ENCODE peak calls at places on chromosome 11, in eight cellular contexts. D is tibial artery; C is CD8-positive, alpha-beta T cell; R is adrenal gland; B is lung; V is left ventricle myocardium inferior; S is breast epithelium; P is HL-60. H is an unnamed sample.

GRCh38 chr11:48123934-48124755 is 92.5 kb upstream of the OR4B1 start:
- DNase-seq in D (no peak), C (no peak), R (no peak), B (no peak), V (no peak), S (no peak), P (no peak), H (no peak)

GRCh38 chr11:107430525-107430924 is 27.1 kb downstream of the CWF19L2 start:
- DNase-seq in D (no peak), C (no peak), R (no peak), B (no peak), V (no peak), S (no peak), P (no peak), H (no peak)

GRCh38 chr11:104588975-104589374 is 309.3 kb downstream of the CASP12 start:
- DNase-seq in D (no peak), C (no peak), R (no peak), B (no peak), V (no peak), S (no peak), P (no peak), H (no peak)

GRCh38 chr11:103091024-103091423 is 936 bp downstream of the DCUN1D5 start:
- DNase-seq in D (no peak), C (no peak), R (no peak), B (no peak), V (no peak), S (no peak), P (no peak), H (no peak)

GRCh38 chr11:46391578-46392420 is at the start of gene CHRM4:
- DNase-seq in D (peak; percentile 62), C (no peak), R (no peak), B (no peak), V (no peak), S (no peak), P (no peak), H (peak; percentile 60)

GRCh38 chr11:103870821-103871309 is 165.6 kb upstream of the DDI1 start:
- DNase-seq in D (peak; percentile 89), C (no peak), R (peak; percentile 58), B (peak; percentile 30), V (peak; percentile 48), S (no peak), P (no peak), H (no peak)

GRCh38 chr11:87780068-87780413 is 395.2 kb downstream of the RAB38 start:
- DNase-seq in D (no peak), C (no peak), R (no peak), B (no peak), V (no peak), S (no peak), P (no peak), H (no peak)

GRCh38 chr11:86230196-86230813 is 14.2 kb upstream of the EED start:
- DNase-seq in D (no peak), C (no peak), R (no peak), B (no peak), V (no peak), S (no peak), P (no peak), H (no peak)

GRCh38 chr11:44010789-44011251 is 37.0 kb upstream of the ACCSL start:
- DNase-seq in D (peak; percentile 66), C (no peak), R (no peak), B (no peak), V (no peak), S (no peak), P (no peak), H (no peak)

GRCh38 chr11:14905104-14906033 is 13.3 kb upstream of the CYP2R1 start:
- DNase-seq in D (peak; percentile 71), C (peak; percentile 66), R (peak; percentile 41), B (peak; percentile 53), V (peak; percentile 27), S (no peak), P (no peak), H (peak; percentile 74)

GRCh38 chr11:112797072-112797471 is 164.1 kb upstream of the NCAM1 start:
- DNase-seq in D (peak; percentile 19), C (no peak), R (no peak), B (no peak), V (no peak), S (no peak), P (no peak), H (peak; percentile 18)

GRCh38 chr11:16669799-16670415 is 68.5 kb upstream of the C11orf58 start:
- DNase-seq in D (no peak), C (no peak), R (no peak), B (no peak), V (no peak), S (no peak), P (no peak), H (no peak)

GRCh38 chr11:74701351-74701750 is 29.9 kb downstream of the CHRDL2 start:
- DNase-seq in D (no peak), C (no peak), R (no peak), B (no peak), V (no peak), S (no peak), P (no peak), H (no peak)
- TF ChIP-seq CTCF in D (no peak), C (no peak), R (no peak), B (no peak), V (no peak), S (no peak), P (peak; percentile 4), H (no peak)

GRCh38 chr11:22807391-22807790 is 22.2 kb downstream of the SVIP start:
- DNase-seq in D (no peak), C (no peak), R (no peak), B (no peak), V (no peak), S (no peak), P (no peak), H (no peak)
- H3K27ac ChIP-seq in D (no peak overlapping the region), C (no peak overlapping the region), R (no peak overlapping the region), B (no peak overlapping the region), V (peak overlapping the region; percentile 60), S (no peak overlapping the region), P (no peak overlapping the region), H (no peak overlapping the region)

DNA sequence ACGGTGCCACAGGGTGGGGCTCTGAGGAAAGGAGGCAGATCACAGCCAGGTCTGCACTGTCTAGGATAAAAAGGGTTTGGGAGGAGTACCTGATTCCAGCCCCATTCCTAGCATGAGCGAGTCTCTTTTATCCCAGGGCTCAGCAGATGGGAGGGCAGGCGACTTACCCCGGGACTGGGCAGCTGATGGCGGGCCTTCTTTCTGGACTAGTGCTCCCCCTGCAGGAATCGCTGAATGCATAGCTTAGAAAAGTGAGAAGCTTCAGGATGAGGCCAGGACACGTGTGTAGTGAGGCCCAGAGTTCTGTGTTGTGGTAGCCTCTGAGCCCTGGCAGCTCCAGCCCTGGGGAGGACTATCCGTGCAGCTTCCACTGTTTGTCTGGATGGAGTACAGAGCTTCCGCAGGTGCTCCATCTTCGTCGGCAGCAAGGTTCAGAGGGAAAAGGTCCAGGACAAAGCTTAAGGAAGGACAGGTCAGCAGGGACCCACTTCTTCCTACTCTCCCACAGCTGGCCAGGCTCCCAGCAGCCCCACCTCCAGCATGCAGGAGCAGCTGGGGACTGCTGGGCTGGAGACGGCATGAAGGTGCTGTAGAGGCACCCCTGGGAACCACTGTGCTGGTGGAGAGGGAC is 30.4 kb downstream of the COMMD9 start:
- DNase-seq in D (peak; percentile 73), C (no peak), R (peak; percentile 74), B (peak; percentile 56), V (peak; percentile 32), S (no peak), P (no peak), H (no peak)
- TF ChIP-seq CTCF in D (peak; percentile 53), C (no peak), R (peak; percentile 42), B (no peak), V (peak; percentile 66), S (peak; percentile 43), P (peak; percentile 53), H (peak; percentile 40)

GRCh38 chr11:122804796-122805195 is 33.5 kb upstream of the CRTAM start:
- DNase-seq in D (no peak), C (no peak), R (no peak), B (no peak), V (no peak), S (no peak), P (no peak), H (no peak)

GRCh38 chr11:122803306-122803705 is 35.0 kb upstream of the CRTAM start:
- DNase-seq in D (no peak), C (no peak), R (no peak), B (no peak), V (no peak), S (peak; percentile 22), P (no peak), H (no peak)

GRCh38 chr11:122802876-122803275 is 35.4 kb upstream of the CRTAM start:
- DNase-seq in D (no peak), C (no peak), R (no peak), B (no peak), V (no peak), S (no peak), P (no peak), H (no peak)

GRCh38 chr11:122803716-122804115 is 34.6 kb upstream of the CRTAM start:
- DNase-seq in D (no peak), C (no peak), R (no peak), B (no peak), V (no peak), S (no peak), P (no peak), H (no peak)

DNA sequence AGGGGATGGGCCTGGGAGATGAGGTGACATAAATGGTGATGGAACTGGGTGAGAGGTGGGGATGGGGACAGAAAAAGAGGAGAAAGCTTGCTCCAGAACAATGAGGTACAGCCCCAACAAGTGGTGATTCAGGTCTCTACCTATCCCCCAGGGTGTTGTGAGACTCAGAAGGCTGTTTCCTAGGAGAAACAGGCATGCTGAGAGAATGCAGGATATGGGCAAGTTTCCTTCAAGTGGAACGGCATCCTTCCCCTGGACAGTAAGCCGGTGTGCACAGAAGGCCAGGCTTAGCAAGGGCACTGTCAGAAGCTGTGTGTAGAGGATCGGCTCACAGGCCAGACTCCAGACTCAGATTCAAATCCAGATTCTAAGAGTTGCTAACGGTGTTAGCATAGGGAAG is 34.1 kb upstream of the CRTAM start:
- DNase-seq in D (no peak), C (no peak), R (no peak), B (no peak), V (no peak), S (peak; percentile 24), P (no peak), H (no peak)
- H3K27ac ChIP-seq in D (no peak overlapping the region), C (no peak overlapping the region), R (no peak overlapping the region), B (no peak overlapping the region), V (no peak overlapping the region), S (peak overlapping the region; percentile 89), P (no peak overlapping the region), H (no peak overlapping the region)

DNA sequence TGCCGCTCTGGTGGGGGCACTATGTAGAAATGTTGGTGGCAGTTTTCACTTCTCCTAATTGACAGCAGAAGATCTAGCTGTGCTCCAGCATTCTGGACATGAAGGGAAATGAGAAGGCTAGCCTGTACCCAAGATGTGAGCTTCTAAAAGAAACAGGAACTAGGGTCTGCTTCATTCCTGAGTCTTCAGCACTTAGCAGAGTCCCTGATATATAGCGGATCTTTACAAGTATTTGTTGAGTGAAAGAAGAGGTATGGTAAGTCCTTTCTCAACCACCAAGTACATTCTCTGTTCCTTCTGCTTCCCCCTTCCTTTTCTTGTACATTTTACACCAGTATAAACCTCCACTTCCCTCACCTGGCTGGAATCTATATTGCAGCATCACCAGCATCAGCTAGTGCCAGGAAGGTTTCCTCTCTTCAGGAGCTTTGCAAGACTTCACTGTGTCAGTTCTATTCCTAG is 408.3 kb upstream of the CADM1 start:
- DNase-seq in D (no peak), C (no peak), R (no peak), B (no peak), V (no peak), S (no peak), P (no peak), H (no peak)
- TF ChIP-seq CTCF in D (no peak), C (no peak), R (no peak), B (no peak), V (peak; percentile 24), S (no peak), P (no peak), H (no peak)